ENCODE peak calls at places on chromosomes 2 and 18, in nine cellular contexts. R is transverse colon, E is right cardiac atrium, J is aorta, I is PC-9, C is HCT116, Q is psoas muscle, U is endothelial cell of umbilical vein, Z is OCI-LY7. N is an unnamed sample.

GRCh38 chr2:86249176-86249842 is 50.1 kb downstream of the MRPL35 start:
- DNase-seq in R (no peak), E (no peak), J (peak; percentile 56), I (no peak), C (peak; percentile 4), Q (no peak), U (no peak), Z (peak; percentile 42), N (peak; percentile 81)

GRCh38 chr18:40863801-40864200 is 1091.2 kb upstream of the PIK3C3 start:
- DNase-seq in R (no peak), E (no peak), J (no peak), I (no peak), C (no peak), Q (no peak), U (no peak), Z (no peak), N (no peak)

GRCh38 chr2:4979127-4979526 is 713.1 kb upstream of the SOX11 start:
- DNase-seq in R (no peak), E (no peak), J (no peak), I (no peak), C (no peak), Q (no peak), U (no peak), Z (no peak), N (no peak)

GRCh38 chr18:58135170-58135569 is 91.1 kb downstream of the NEDD4L start:
- DNase-seq in R (peak; percentile 4), E (no peak), J (no peak), I (no peak), C (no peak), Q (no peak), U (no peak), Z (no peak), N (no peak)

GRCh38 chr2:38187416-38188127 is 111.6 kb upstream of the CYP1B1 start:
- DNase-seq in R (peak; percentile 52), E (peak; percentile 82), J (peak; percentile 88), I (no peak), C (no peak), Q (peak; percentile 72), U (peak; percentile 29), Z (no peak), N (peak; percentile 95)

GRCh38 chr18:47975701-47976100 is 45.2 kb upstream of the SMAD2 start:
- DNase-seq in R (no peak), E (no peak), J (no peak), I (no peak), C (no peak), Q (no peak), U (no peak), Z (peak; percentile 7), N (no peak)

GRCh38 chr2:193072647-193073046 is 877.9 kb upstream of the TMEFF2 start:
- DNase-seq in R (no peak), E (no peak), J (no peak), I (no peak), C (no peak), Q (no peak), U (no peak), Z (no peak), N (no peak)

GRCh38 chr2:229412686-229413085 is 141.6 kb upstream of the PID1 start:
- DNase-seq in R (no peak), E (no peak), J (no peak), I (no peak), C (no peak), Q (no peak), U (no peak), Z (no peak), N (no peak)

GRCh38 chr2:99555410-99555809 is 65.6 kb upstream of the REV1 start:
- DNase-seq in R (no peak), E (no peak), J (no peak), I (no peak), C (no peak), Q (no peak), U (no peak), Z (no peak), N (no peak)

GRCh38 chr2:127170021-127170420 is 50.1 kb downstream of the CYP27C1 start:
- DNase-seq in R (no peak), E (no peak), J (no peak), I (peak; percentile 58), C (no peak), Q (no peak), U (no peak), Z (no peak), N (no peak)

GRCh38 chr2:134558208-134558890 is 160.5 kb downstream of the TMEM163 start:
- DNase-seq in R (no peak), E (no peak), J (no peak), I (no peak), C (no peak), Q (no peak), U (no peak), Z (no peak), N (no peak)

GRCh38 chr2:98388601-98389247 is 42.5 kb downstream of the CNGA3 start:
- DNase-seq in R (no peak), E (no peak), J (no peak), I (no peak), C (no peak), Q (no peak), U (no peak), Z (no peak), N (no peak)

GRCh38 chr2:98389248-98389605 is 43.0 kb downstream of the CNGA3 start:
- DNase-seq in R (no peak), E (no peak), J (no peak), I (no peak), C (no peak), Q (no peak), U (no peak), Z (no peak), N (no peak)

GRCh38 chr2:98393354-98393753 is 47.1 kb downstream of the CNGA3 start:
- DNase-seq in R (no peak), E (no peak), J (no peak), I (no peak), C (no peak), Q (no peak), U (no peak), Z (no peak), N (no peak)

GRCh38 chr2:98391581-98392270 is 45.5 kb downstream of the CNGA3 start:
- DNase-seq in R (no peak), E (no peak), J (no peak), I (no peak), C (no peak), Q (no peak), U (no peak), Z (no peak), N (no peak)

DNA sequence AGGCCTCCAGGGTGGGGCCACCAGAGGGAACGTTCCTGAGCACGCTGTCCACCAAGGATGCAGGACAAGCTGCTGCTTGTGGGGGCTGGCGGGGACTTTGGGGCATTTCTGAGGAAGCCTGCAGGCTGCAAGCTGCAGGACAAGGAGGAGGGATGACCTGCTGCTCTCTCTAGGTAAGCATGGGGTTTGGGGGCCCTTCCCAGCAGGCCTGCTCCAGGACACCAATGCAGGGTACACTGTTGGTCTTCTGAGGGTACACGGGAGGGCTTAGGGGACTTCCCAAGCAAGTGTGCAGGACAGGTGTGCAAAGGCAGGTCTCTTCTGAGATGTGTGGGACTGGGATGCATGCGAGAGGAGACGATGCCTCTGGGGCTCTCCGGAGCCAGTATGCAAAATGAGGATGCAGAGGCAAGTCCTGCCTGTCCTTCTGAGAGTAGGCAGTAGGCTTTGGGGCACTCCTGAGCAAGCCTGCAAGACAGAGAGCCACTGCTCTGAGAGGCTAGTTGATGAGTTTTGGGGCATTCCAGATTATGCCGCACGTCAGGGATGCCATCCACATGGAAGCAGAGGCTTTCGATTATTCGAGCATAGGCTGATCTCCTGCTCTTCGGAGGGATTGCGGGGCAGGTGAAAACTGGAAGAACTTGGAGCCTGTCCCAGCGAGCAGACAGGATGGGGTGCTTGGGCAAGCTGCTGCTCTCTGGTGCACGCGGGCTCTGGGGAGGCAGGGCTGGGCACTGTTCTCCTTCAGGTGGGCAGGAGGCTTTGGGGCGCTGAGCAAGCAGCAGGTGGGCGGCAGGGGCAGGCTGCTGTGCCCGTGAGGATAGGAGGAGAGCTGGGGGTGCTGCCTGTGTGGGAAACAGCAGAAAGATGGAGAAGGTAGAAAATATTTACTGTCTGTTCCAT is 44.6 kb downstream of the CNGA3 start:
- DNase-seq in R (no peak), E (no peak), J (peak; percentile 23), I (no peak), C (no peak), Q (no peak), U (no peak), Z (no peak), N (no peak)
- H3K4me3 ChIP-seq in R (no peak overlapping the region), E (no peak overlapping the region), J (no peak overlapping the region), I (no peak overlapping the region), C (no peak overlapping the region), Q (no peak overlapping the region), U (no peak overlapping the region), Z (no peak overlapping the region), N (no peak overlapping the region)

DNA sequence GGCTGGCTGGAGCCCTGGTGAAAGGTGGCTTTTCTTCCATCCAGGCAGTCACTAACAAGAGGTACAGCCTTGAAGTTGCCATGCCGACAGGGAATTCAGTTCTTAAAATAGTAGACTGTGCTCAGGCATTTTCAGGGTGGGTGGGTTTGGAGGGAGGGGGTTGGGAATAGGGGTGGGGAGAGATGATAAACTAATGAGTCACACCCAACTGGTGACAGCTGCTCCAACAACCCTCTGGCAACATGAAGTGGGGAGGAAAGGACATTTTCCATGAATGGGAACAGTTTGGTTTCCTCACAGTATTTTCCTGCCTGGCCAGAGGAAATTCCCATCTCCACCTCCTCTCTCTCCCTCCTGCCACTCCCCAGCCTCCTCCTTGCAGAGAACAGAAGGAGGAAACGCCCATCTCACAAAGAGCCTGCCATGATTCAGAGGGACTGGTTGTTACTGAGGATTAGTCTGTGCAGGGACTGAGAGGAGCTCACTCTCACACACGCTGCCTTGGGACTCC is 113.0 kb upstream of the SLC1A4 start:
- DNase-seq in R (peak; percentile 50), E (peak; percentile 66), J (peak; percentile 69), I (peak; percentile 84), C (peak; percentile 34), Q (no peak), U (peak; percentile 77), Z (no peak), N (no peak)
- H3K27ac ChIP-seq in R (peak overlapping the region; percentile 7), E (no peak overlapping the region), J (no peak overlapping the region), I (peak overlapping the region; percentile 53), C (no peak overlapping the region), Q (no peak overlapping the region), U (no peak overlapping the region), Z (no peak overlapping the region), N (no peak overlapping the region)

DNA sequence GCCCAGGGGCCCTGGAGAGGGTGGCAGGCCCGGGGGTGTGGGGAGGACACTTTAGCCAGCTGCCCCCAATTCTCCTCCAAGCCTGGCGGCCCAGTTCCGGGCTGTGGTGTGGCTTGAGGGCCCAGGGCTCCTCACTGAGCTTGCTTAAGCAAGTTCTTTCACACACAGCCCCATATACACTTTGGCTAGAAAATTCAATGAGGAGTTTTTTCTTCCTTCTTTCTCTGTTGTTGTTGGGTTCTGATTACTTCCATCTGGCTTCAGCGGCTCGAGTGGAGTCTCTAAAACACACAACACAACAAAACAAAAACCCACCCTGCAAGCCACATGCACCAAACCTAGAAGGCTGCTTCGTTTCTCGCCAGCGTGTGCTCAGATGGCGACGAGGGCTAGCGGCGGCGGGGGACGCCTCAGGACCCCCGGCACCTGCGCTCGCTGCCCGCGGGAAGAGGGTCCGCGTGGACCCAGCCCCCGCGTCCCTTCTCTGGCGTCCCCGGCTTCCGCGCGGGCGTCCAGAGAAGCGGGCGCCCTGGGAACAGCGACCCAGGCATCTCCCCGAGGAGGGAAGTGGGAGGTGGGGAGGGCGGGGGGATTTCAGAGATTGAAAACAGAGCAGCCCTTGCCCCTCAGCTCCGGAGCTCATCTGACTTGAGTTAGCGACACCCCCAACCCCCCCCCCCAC is 597 bp upstream of the GLI2 start:
- DNase-seq in R (no peak), E (no peak), J (no peak), I (no peak), C (no peak), Q (no peak), U (no peak), Z (no peak), N (no peak)
- H3K4me3 ChIP-seq in R (peak overlapping the region; percentile 56), E (peak overlapping the region; percentile 49), J (no peak overlapping the region), I (peak overlapping the region; percentile 63), C (peak overlapping the region; percentile 60), Q (peak overlapping the region; percentile 69), U (no peak overlapping the region), Z (no peak overlapping the region), N (peak overlapping the region; percentile 48)

GRCh38 chr2:200851398-200852248 is 12.8 kb downstream of the CLK1 start:
- DNase-seq in R (no peak), E (no peak), J (no peak), I (no peak), C (no peak), Q (no peak), U (no peak), Z (no peak), N (no peak)
- H3K27ac ChIP-seq in R (no peak overlapping the region), E (no peak overlapping the region), J (peak overlapping the region; percentile 14), I (peak overlapping the region; percentile 2), C (no peak overlapping the region), Q (no peak overlapping the region), U (no peak overlapping the region), Z (no peak overlapping the region), N (no peak overlapping the region)